ENCODE peak calls at places on chromosome 15, in four cellular contexts. U, T, S and Z are unnamed samples.

GRCh38 chr15:101121511-101122090 is 130.2 kb downstream of the CHSY1 start:
- DNase-seq in U (peak), S (peak), T (peak), Z (peak)

GRCh38 chr15:71237456-71238188 is 122.4 kb downstream of the THSD4 start:
- DNase-seq in S (peak), T (peak), U (no peak), Z (peak)

GRCh38 chr15:76342382-76343201 is 6.0 kb downstream of the ISL2 start:
- DNase-seq in T (no peak), S (no peak), U (no peak), Z (no peak)

GRCh38 chr15:60003243-60004018 is 680 bp upstream of the FOXB1 start:
- DNase-seq in S (no peak), T (no peak), U (no peak), Z (no peak)

GRCh38 chr15:51024735-51025453 is 69.8 kb downstream of the TNFAIP8L3 start:
- DNase-seq in S (peak), U (no peak), T (no peak), Z (no peak)

GRCh38 chr15:85652457-85652856 is 142.3 kb downstream of the KLHL25 start:
- DNase-seq in T (no peak), U (no peak), S (no peak), Z (no peak)

GRCh38 chr15:80818996-80819395 is 39.8 kb downstream of the CEMIP start:
- DNase-seq in S (no peak), U (no peak), T (no peak), Z (no peak)

GRCh38 chr15:37133619-37134018 is 33.3 kb upstream of the MEIS2 start:
- DNase-seq in U (no peak), T (no peak), S (peak), Z (peak)

GRCh38 chr15:38991126-38991525 is 426.5 kb upstream of the RASGRP1 start:
- DNase-seq in T (no peak), S (peak), U (no peak), Z (peak)

GRCh38 chr15:71252036-71252898 is 137.0 kb downstream of the THSD4 start:
- DNase-seq in T (no peak), U (no peak), S (peak), Z (peak)

DNA sequence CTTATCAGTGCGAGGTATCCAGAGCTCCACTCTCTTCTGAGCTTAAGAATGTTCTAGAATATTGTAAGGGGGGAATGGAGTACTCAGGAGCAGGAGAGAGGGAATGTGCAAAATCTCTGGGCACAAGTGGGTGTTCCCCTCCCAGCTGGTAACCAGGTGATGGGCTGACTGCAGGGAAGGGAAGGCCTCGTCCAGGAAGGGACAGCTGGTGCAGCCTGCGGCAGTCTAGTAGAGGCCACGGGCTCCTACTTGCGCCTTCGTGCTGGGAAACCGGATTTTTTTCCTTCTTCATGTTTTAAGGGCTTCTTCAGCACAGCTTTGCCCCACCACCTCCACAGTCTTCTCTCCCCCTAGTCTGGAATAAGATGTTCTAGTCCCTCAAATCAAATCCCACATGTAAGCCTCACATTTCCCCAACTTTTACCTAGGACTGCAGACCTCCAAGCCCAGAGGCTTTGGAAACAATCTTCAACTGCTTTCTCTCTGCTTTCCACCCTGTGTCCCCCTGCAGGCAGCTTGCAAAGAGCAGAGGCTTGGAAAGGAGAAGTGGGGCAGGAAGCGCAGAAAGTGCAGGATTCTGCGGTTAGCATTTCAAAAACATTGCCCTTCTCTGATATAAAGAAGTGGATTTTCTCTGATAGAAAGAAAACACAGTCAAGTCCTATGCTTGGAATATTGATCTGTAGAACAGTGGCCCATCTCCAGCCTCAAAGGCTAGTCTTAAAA is 11.9 kb upstream of the CGNL1 start:
- DNase-seq in U (no peak), T (no peak), S (peak), Z (no peak)
- TF ChIP-seq CTCF in U (peak), T (no peak), S (peak), Z (peak)

GRCh38 chr15:65595960-65596359 is 15.0 kb downstream of the INTS14 start:
- DNase-seq in U (no peak), T (no peak), S (peak), Z (no peak)
- TF ChIP-seq CTCF in U (peak), T (no peak), S (peak), Z (peak)

GRCh38 chr15:74799255-74799842 is 13.3 kb upstream of the LMAN1L start:
- DNase-seq in U (no peak), S (no peak), T (no peak), Z (no peak)
- TF ChIP-seq CTCF in U (no peak), S (no peak), T (no peak), Z (no peak)

DNA sequence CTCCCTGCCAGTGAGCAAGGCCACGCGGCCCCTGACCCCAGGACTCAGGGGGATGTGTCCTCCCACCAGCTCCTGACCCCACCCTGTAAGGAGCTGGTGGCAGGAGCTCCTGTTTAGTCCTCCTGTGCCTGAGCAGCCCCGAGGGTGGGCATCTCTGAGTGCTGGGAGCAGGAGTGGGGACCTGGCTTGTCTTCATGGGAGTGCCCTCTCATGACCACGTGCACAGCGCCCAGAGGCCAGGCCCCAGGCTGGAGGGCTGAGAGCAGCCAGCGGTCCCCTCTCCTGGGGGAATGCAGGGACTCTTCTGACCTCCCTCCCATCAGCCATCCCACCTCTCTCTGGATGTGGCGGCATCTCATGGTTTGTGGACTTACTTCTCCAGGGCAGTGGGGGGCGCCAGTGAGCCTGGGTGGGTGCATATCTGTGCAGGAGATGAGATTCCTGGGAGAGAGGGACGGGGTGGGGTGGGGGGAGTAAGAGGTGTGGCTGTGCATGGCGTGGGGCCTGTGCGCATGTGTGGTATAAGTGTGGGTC is 205.6 kb downstream of the TBC1D2B start:
- DNase-seq in T (no peak), U (no peak), S (no peak), Z (no peak)
- TF ChIP-seq CTCF in T (no peak), U (peak), S (peak), Z (peak)